ENCODE peak calls at places on chromosomes 2 and 18, in four cellular contexts. V is heart right ventricle, K is small intestine, I is SJCRH30. O is an unnamed sample.
A peak's percentile ranks its signal among the peaks of the same experiment; 100 is the strongest.

GRCh38 chr2:14454102-14454676 is 178.3 kb upstream of the LRATD1 start:
- DNase-seq in V (no peak), K (no peak), I (no peak), O (no peak)

GRCh38 chr2:119485336-119486110 is 38.8 kb downstream of the SCTR start:
- DNase-seq in V (peak; percentile 73), K (no peak), I (no peak), O (peak; percentile 75)

GRCh38 chr2:98455494-98455976 is 10.9 kb downstream of the INPP4A start:
- DNase-seq in V (no peak), K (no peak), I (no peak), O (peak; percentile 76)

GRCh38 chr2:2657121-2657962 is 326.3 kb upstream of the MYT1L start:
- DNase-seq in V (no peak), K (no peak), I (no peak), O (no peak)

GRCh38 chr2:31688282-31688681 is 107.5 kb upstream of the SRD5A2 start:
- DNase-seq in V (no peak), K (no peak), I (peak; percentile 32), O (no peak)

GRCh38 chr18:6414118-6414722 is 491 bp downstream of the L3MBTL4 start:
- DNase-seq in V (peak; percentile 63), K (peak; percentile 84), I (no peak), O (no peak)

GRCh38 chr2:70768585-70769085 is 635 bp upstream of the ADD2 start:
- DNase-seq in V (no peak), K (no peak), I (no peak), O (no peak)

GRCh38 chr18:37660658-37661057 is 95.1 kb upstream of the CELF4 start:
- DNase-seq in V (no peak), K (no peak), I (no peak), O (peak; percentile 67)

GRCh38 chr2:69628325-69629038 is 15.1 kb downstream of the AAK1 start:
- DNase-seq in V (no peak), K (no peak), I (no peak), O (no peak)

GRCh38 chr2:105187531-105187930 is 54.0 kb upstream of the GPR45 start:
- DNase-seq in V (no peak), K (no peak), I (no peak), O (no peak)

GRCh38 chr2:37232131-37232933 is 874 bp downstream of the NDUFAF7 start:
- DNase-seq in V (peak; percentile 10), K (peak; percentile 31), I (peak; percentile 26), O (no peak)

GRCh38 chr18:69388222-69388621 is 12.5 kb upstream of the DOK6 start:
- DNase-seq in V (no peak), K (no peak), I (no peak), O (no peak)

GRCh38 chr2:203534486-203535077 is 519 bp downstream of the RAPH1 start:
- DNase-seq in V (peak; percentile 39), K (no peak), I (peak; percentile 56), O (no peak)

GRCh38 chr2:69054431-69054830 is 41.5 kb downstream of the ANTXR1 start:
- DNase-seq in V (no peak), K (no peak), I (no peak), O (no peak)

GRCh38 chr18:26434887-26435286 is 113.5 kb downstream of the KCTD1 start:
- DNase-seq in V (no peak), K (no peak), I (no peak), O (no peak)

GRCh38 chr2:191739194-191739593 is 61.3 kb downstream of the NABP1 start:
- DNase-seq in V (no peak), K (no peak), I (peak; percentile 62), O (no peak)

GRCh38 chr2:157430266-157430665 is 13.6 kb downstream of the CYTIP start:
- DNase-seq in V (no peak), K (no peak), I (peak; percentile 73), O (no peak)

GRCh38 chr2:74493546-74493945 is 5.9 kb downstream of the LBX2 start:
- DNase-seq in V (no peak), K (no peak), I (no peak), O (no peak)

GRCh38 chr2:231716641-231717280 is 8.4 kb downstream of the PTMA start:
- DNase-seq in V (no peak), K (no peak), I (no peak), O (no peak)

GRCh38 chr18:25516747-25517498 is 165.0 kb upstream of the ZNF521 start:
- DNase-seq in V (no peak), K (no peak), I (peak; percentile 49), O (no peak)

GRCh38 chr18:51137891-51138290 is 59.6 kb downstream of the MEX3C start:
- DNase-seq in V (no peak), K (no peak), I (no peak), O (no peak)

GRCh38 chr2:110832740-110833139 is 100.4 kb downstream of the ACOXL start:
- DNase-seq in V (no peak), K (no peak), I (no peak), O (no peak)

GRCh38 chr2:128273469-128274081 is 45.1 kb downstream of the HS6ST1 start:
- DNase-seq in V (no peak), K (no peak), I (no peak), O (no peak)

GRCh38 chr18:63162271-63163014 is 157.1 kb downstream of the BCL2 start:
- DNase-seq in V (no peak), K (no peak), I (no peak), O (no peak)

GRCh38 chr2:11744631-11745394 is 1.6 kb upstream of the LPIN1 start:
- DNase-seq in V (no peak), K (peak; percentile 13), I (peak; percentile 88), O (peak; percentile 87)

GRCh38 chr2:25332571-25332970 is 9.2 kb downstream of the DNMT3A start:
- DNase-seq in V (peak; percentile 50), K (peak; percentile 31), I (no peak), O (no peak)

DNA sequence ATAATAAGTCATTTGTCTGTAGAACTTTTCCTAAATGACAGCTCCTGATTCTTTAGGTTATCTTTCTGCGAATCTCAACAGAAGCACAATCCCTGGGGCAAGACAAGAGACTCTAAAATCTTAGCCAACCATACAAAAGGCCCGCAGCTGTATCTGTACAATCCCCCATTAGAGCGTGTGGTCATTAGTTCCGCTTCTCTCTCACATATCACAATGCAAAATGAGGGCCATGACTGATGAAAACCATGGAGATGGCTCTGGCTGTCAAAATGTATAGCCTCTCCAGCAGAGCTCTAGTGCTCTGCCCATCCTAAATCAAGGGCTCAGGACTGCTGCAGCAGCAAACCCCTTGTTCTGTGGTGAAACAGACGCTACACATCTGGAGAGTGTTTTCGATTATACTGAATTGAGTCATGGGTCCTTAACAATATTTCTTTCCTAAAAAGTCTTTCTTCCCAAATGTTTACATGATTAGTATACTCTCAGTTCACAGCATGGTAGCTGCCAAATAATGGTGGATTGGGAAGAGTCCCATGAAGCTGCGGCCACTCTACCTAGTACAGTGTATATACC is 220.9 kb downstream of the PID1 start:
- DNase-seq in V (no peak), K (no peak), I (peak; percentile 94), O (no peak)
- H3K4me1 ChIP-seq in V (no peaks in the 10 kb centered on the region), K (no peaks in the 10 kb centered on the region), I (peaks cover 33% of the 10 kb centered on the region), O (no peaks in the 10 kb centered on the region)

GRCh38 chr18:74803769-74804168 is 206.1 kb downstream of the ZNF407 start:
- DNase-seq in V (no peak), K (peak; percentile 42), I (no peak), O (no peak)

GRCh38 chr18:74797577-74798151 is 200.0 kb downstream of the ZNF407 start:
- DNase-seq in V (no peak), K (no peak), I (no peak), O (no peak)

GRCh38 chr18:74796928-74797576 is 199.4 kb downstream of the ZNF407 start:
- DNase-seq in V (no peak), K (no peak), I (peak; percentile 26), O (no peak)

GRCh38 chr18:74803117-74803516 is 205.4 kb downstream of the ZNF407 start:
- DNase-seq in V (no peak), K (no peak), I (no peak), O (no peak)

GRCh38 chr18:74800098-74800497 is 202.4 kb downstream of the ZNF407 start:
- DNase-seq in V (no peak), K (no peak), I (no peak), O (no peak)
- H3K4me1 ChIP-seq in V (peaks cover 17% of the 10 kb centered on the region), K (no peaks in the 10 kb centered on the region), I (peaks cover 4% of the 10 kb centered on the region), O (peaks cover 10% of the 10 kb centered on the region)

GRCh38 chr2:206219957-206220356 is 54.5 kb upstream of the ZDBF2 start:
- DNase-seq in V (no peak), K (no peak), I (no peak), O (no peak)
- H3K4me1 ChIP-seq in V (no peaks in the 10 kb centered on the region), K (no peaks in the 10 kb centered on the region), I (peaks cover 14% of the 10 kb centered on the region), O (peaks cover 14% of the 10 kb centered on the region)

GRCh38 chr2:8543412-8544167 is 138.3 kb upstream of the ID2 start:
- DNase-seq in V (peak; percentile 60), K (peak; percentile 40), I (peak; percentile 97), O (no peak)
- H3K4me1 ChIP-seq in V (peaks cover 50% of the 10 kb centered on the region), K (peaks cover 12% of the 10 kb centered on the region), I (peaks cover 43% of the 10 kb centered on the region), O (peaks cover 44% of the 10 kb centered on the region)